ENCODE peak calls at places on chromosome 6, in nine cellular contexts. One of them, this sample, is unnamed.

GRCh38 chr6:106185626-106186025 is 99.5 kb downstream of the PRDM1 start:
- DNase-seq in astrocyte: no peak
- DNase-seq in HepG2: no peak
- DNase-seq in heart right ventricle: no peak
- DNase-seq in PC-9: no peak
- DNase-seq in coronary artery: no peak
- DNase-seq in CD8-positive, alpha-beta T cell: no peak
- DNase-seq in spleen: no peak
- DNase-seq in psoas muscle: no peak
- DNase-seq in this sample: no peak

GRCh38 chr6:16840725-16841124 is 79.5 kb upstream of the ATXN1 start:
- DNase-seq in spleen: no peak
- DNase-seq in heart right ventricle: no peak
- DNase-seq in CD8-positive, alpha-beta T cell: no peak
- DNase-seq in HepG2: no peak
- DNase-seq in PC-9: no peak
- DNase-seq in psoas muscle: no peak
- DNase-seq in astrocyte: no peak
- DNase-seq in coronary artery: no peak
- DNase-seq in this sample: no peak

GRCh38 chr6:27795697-27796494 is 116.3 kb downstream of the OR2B2 start:
- DNase-seq in spleen: no peak
- DNase-seq in coronary artery: no peak
- DNase-seq in astrocyte: peak; percentile 71
- DNase-seq in heart right ventricle: no peak
- DNase-seq in HepG2: peak; percentile 95
- DNase-seq in psoas muscle: no peak
- DNase-seq in PC-9: peak; percentile 87
- DNase-seq in CD8-positive, alpha-beta T cell: no peak
- DNase-seq in this sample: no peak

GRCh38 chr6:10531942-10532341 is 10.8 kb downstream of the GCNT2 start:
- DNase-seq in spleen: no peak
- DNase-seq in heart right ventricle: no peak
- DNase-seq in psoas muscle: no peak
- DNase-seq in astrocyte: no peak
- DNase-seq in PC-9: no peak
- DNase-seq in CD8-positive, alpha-beta T cell: no peak
- DNase-seq in coronary artery: no peak
- DNase-seq in HepG2: no peak
- DNase-seq in this sample: no peak

GRCh38 chr6:131681585-131681984 is 19.6 kb downstream of the OR2A4 start:
- DNase-seq in heart right ventricle: no peak
- DNase-seq in PC-9: no peak
- DNase-seq in HepG2: no peak
- DNase-seq in CD8-positive, alpha-beta T cell: no peak
- DNase-seq in coronary artery: no peak
- DNase-seq in psoas muscle: no peak
- DNase-seq in astrocyte: no peak
- DNase-seq in spleen: no peak
- DNase-seq in this sample: no peak

GRCh38 chr6:136524339-136524935 is 25.8 kb downstream of the MAP7 start:
- DNase-seq in spleen: no peak
- DNase-seq in coronary artery: no peak
- DNase-seq in astrocyte: no peak
- DNase-seq in psoas muscle: no peak
- DNase-seq in CD8-positive, alpha-beta T cell: no peak
- DNase-seq in HepG2: no peak
- DNase-seq in heart right ventricle: no peak
- DNase-seq in PC-9: no peak
- DNase-seq in this sample: no peak

GRCh38 chr6:30646450-30647038 is 389 bp upstream of the C6orf136 start:
- DNase-seq in astrocyte: no peak
- DNase-seq in coronary artery: no peak
- DNase-seq in PC-9: no peak
- DNase-seq in CD8-positive, alpha-beta T cell: no peak
- DNase-seq in psoas muscle: peak; percentile 97
- DNase-seq in heart right ventricle: peak; percentile 94
- DNase-seq in HepG2: no peak
- DNase-seq in spleen: peak; percentile 80
- DNase-seq in this sample: peak; percentile 77

GRCh38 chr6:106141441-106142237 is 55.5 kb downstream of the PRDM1 start:
- DNase-seq in astrocyte: peak; percentile 88
- DNase-seq in psoas muscle: no peak
- DNase-seq in coronary artery: peak; percentile 24
- DNase-seq in CD8-positive, alpha-beta T cell: no peak
- DNase-seq in PC-9: no peak
- DNase-seq in spleen: no peak
- DNase-seq in HepG2: no peak
- DNase-seq in heart right ventricle: no peak
- DNase-seq in this sample: no peak

GRCh38 chr6:155171109-155171746 is 92.6 kb upstream of the CLDN20 start:
- DNase-seq in astrocyte: peak; percentile 94
- DNase-seq in psoas muscle: peak; percentile 73
- DNase-seq in CD8-positive, alpha-beta T cell: peak; percentile 32
- DNase-seq in heart right ventricle: no peak
- DNase-seq in spleen: no peak
- DNase-seq in HepG2: peak; percentile 73
- DNase-seq in coronary artery: peak; percentile 89
- DNase-seq in PC-9: peak; percentile 97
- DNase-seq in this sample: peak; percentile 85

GRCh38 chr6:155174576-155175174 is 89.1 kb upstream of the CLDN20 start:
- DNase-seq in heart right ventricle: peak; percentile 23
- DNase-seq in HepG2: peak; percentile 82
- DNase-seq in PC-9: peak; percentile 81
- DNase-seq in CD8-positive, alpha-beta T cell: peak; percentile 15
- DNase-seq in psoas muscle: peak; percentile 62
- DNase-seq in spleen: no peak
- DNase-seq in astrocyte: peak; percentile 69
- DNase-seq in coronary artery: no peak
- DNase-seq in this sample: no peak

GRCh38 chr6:155171747-155172191 is 92.0 kb upstream of the CLDN20 start:
- DNase-seq in astrocyte: peak; percentile 85
- DNase-seq in coronary artery: no peak
- DNase-seq in heart right ventricle: no peak
- DNase-seq in HepG2: no peak
- DNase-seq in PC-9: no peak
- DNase-seq in psoas muscle: no peak
- DNase-seq in CD8-positive, alpha-beta T cell: no peak
- DNase-seq in spleen: no peak
- DNase-seq in this sample: no peak

GRCh38 chr6:155165029-155165710 is 98.6 kb upstream of the CLDN20 start:
- DNase-seq in CD8-positive, alpha-beta T cell: no peak
- DNase-seq in spleen: no peak
- DNase-seq in PC-9: no peak
- DNase-seq in HepG2: no peak
- DNase-seq in astrocyte: no peak
- DNase-seq in heart right ventricle: no peak
- DNase-seq in coronary artery: no peak
- DNase-seq in psoas muscle: no peak
- DNase-seq in this sample: no peak

GRCh38 chr6:155170519-155170918 is 93.3 kb upstream of the CLDN20 start:
- DNase-seq in psoas muscle: no peak
- DNase-seq in HepG2: no peak
- DNase-seq in heart right ventricle: no peak
- DNase-seq in astrocyte: no peak
- DNase-seq in coronary artery: no peak
- DNase-seq in spleen: no peak
- DNase-seq in PC-9: no peak
- DNase-seq in CD8-positive, alpha-beta T cell: no peak
- DNase-seq in this sample: no peak
- H3K27ac ChIP-seq in psoas muscle: no peak overlapping the region
- H3K27ac ChIP-seq in HepG2: no peak overlapping the region
- H3K27ac ChIP-seq in heart right ventricle: no peak overlapping the region
- H3K27ac ChIP-seq in astrocyte: peak overlapping the region; percentile 81
- H3K27ac ChIP-seq in coronary artery: peak overlapping the region; percentile 52
- H3K27ac ChIP-seq in spleen: no peak overlapping the region
- H3K27ac ChIP-seq in PC-9: no peak overlapping the region
- H3K27ac ChIP-seq in CD8-positive, alpha-beta T cell: no peak overlapping the region
- H3K27ac ChIP-seq in this sample: no peak overlapping the region

GRCh38 chr6:34246249-34246562 is 2.6 kb downstream of the SMIM29 start:
- DNase-seq in CD8-positive, alpha-beta T cell: no peak
- DNase-seq in heart right ventricle: no peak
- DNase-seq in psoas muscle: no peak
- DNase-seq in astrocyte: no peak
- DNase-seq in coronary artery: no peak
- DNase-seq in PC-9: no peak
- DNase-seq in HepG2: no peak
- DNase-seq in spleen: no peak
- DNase-seq in this sample: no peak

GRCh38 chr6:34246563-34247391 is 2.0 kb downstream of the SMIM29 start:
- DNase-seq in coronary artery: no peak
- DNase-seq in heart right ventricle: peak; percentile 51
- DNase-seq in psoas muscle: peak; percentile 68
- DNase-seq in CD8-positive, alpha-beta T cell: no peak
- DNase-seq in HepG2: peak; percentile 49
- DNase-seq in astrocyte: no peak
- DNase-seq in PC-9: peak; percentile 75
- DNase-seq in spleen: peak; percentile 86
- DNase-seq in this sample: peak; percentile 73

GRCh38 chr6:34248727-34249468 is at the start of gene SMIM29:
- DNase-seq in PC-9: peak; percentile 83
- DNase-seq in CD8-positive, alpha-beta T cell: peak; percentile 98
- DNase-seq in coronary artery: peak; percentile 98
- DNase-seq in HepG2: peak; percentile 94
- DNase-seq in psoas muscle: peak; percentile 99
- DNase-seq in astrocyte: peak; percentile 84
- DNase-seq in heart right ventricle: peak; percentile 97
- DNase-seq in spleen: peak; percentile 100
- DNase-seq in this sample: peak; percentile 99

GRCh38 chr6:34248198-34248726 is 544 bp downstream of the SMIM29 start:
- DNase-seq in spleen: peak; percentile 93
- DNase-seq in CD8-positive, alpha-beta T cell: no peak
- DNase-seq in heart right ventricle: peak; percentile 67
- DNase-seq in astrocyte: no peak
- DNase-seq in PC-9: peak; percentile 43
- DNase-seq in HepG2: peak; percentile 35
- DNase-seq in psoas muscle: peak; percentile 85
- DNase-seq in coronary artery: no peak
- DNase-seq in this sample: peak; percentile 90

GRCh38 chr6:34247481-34248197 is 1.2 kb downstream of the SMIM29 start:
- DNase-seq in PC-9: no peak
- DNase-seq in HepG2: no peak
- DNase-seq in heart right ventricle: no peak
- DNase-seq in CD8-positive, alpha-beta T cell: no peak
- DNase-seq in spleen: peak; percentile 83
- DNase-seq in astrocyte: no peak
- DNase-seq in coronary artery: no peak
- DNase-seq in psoas muscle: no peak
- DNase-seq in this sample: peak; percentile 73
- TF ChIP-seq CTCF in PC-9: no peak
- TF ChIP-seq CTCF in HepG2: no peak
- TF ChIP-seq CTCF in heart right ventricle: no peak
- TF ChIP-seq CTCF in CD8-positive, alpha-beta T cell: no peak
- TF ChIP-seq CTCF in spleen: no peak
- TF ChIP-seq CTCF in astrocyte: no peak
- TF ChIP-seq CTCF in coronary artery: no peak
- TF ChIP-seq CTCF in psoas muscle: no peak
- TF ChIP-seq CTCF in this sample: no peak

GRCh38 chr6:331622-332521 is 39.6 kb downstream of the DUSP22 start:
- DNase-seq in CD8-positive, alpha-beta T cell: no peak
- DNase-seq in heart right ventricle: no peak
- DNase-seq in astrocyte: no peak
- DNase-seq in HepG2: no peak
- DNase-seq in coronary artery: no peak
- DNase-seq in PC-9: no peak
- DNase-seq in psoas muscle: peak; percentile 47
- DNase-seq in spleen: peak; percentile 79
- DNase-seq in this sample: no peak
- H3K4me3 ChIP-seq in CD8-positive, alpha-beta T cell: no peak overlapping the region
- H3K4me3 ChIP-seq in heart right ventricle: no peak overlapping the region
- H3K4me3 ChIP-seq in astrocyte: no peak overlapping the region
- H3K4me3 ChIP-seq in HepG2: no peak overlapping the region
- H3K4me3 ChIP-seq in coronary artery: no peak overlapping the region
- H3K4me3 ChIP-seq in PC-9: no peak overlapping the region
- H3K4me3 ChIP-seq in psoas muscle: no peak overlapping the region
- H3K4me3 ChIP-seq in spleen: no peak overlapping the region
- H3K4me3 ChIP-seq in this sample: no peak overlapping the region

GRCh38 chr6:13009465-13009864 is 292.9 kb downstream of the PHACTR1 start:
- DNase-seq in PC-9: no peak
- DNase-seq in coronary artery: no peak
- DNase-seq in psoas muscle: no peak
- DNase-seq in heart right ventricle: no peak
- DNase-seq in HepG2: no peak
- DNase-seq in spleen: no peak
- DNase-seq in CD8-positive, alpha-beta T cell: no peak
- DNase-seq in astrocyte: no peak
- DNase-seq in this sample: no peak

GRCh38 chr6:13006578-13007300 is 290.2 kb downstream of the PHACTR1 start:
- DNase-seq in coronary artery: no peak
- DNase-seq in heart right ventricle: no peak
- DNase-seq in CD8-positive, alpha-beta T cell: no peak
- DNase-seq in PC-9: no peak
- DNase-seq in HepG2: no peak
- DNase-seq in psoas muscle: no peak
- DNase-seq in astrocyte: peak; percentile 56
- DNase-seq in spleen: no peak
- DNase-seq in this sample: no peak

GRCh38 chr6:13005994-13006393 is 289.4 kb downstream of the PHACTR1 start:
- DNase-seq in spleen: no peak
- DNase-seq in astrocyte: no peak
- DNase-seq in PC-9: no peak
- DNase-seq in coronary artery: no peak
- DNase-seq in HepG2: no peak
- DNase-seq in heart right ventricle: no peak
- DNase-seq in CD8-positive, alpha-beta T cell: no peak
- DNase-seq in psoas muscle: no peak
- DNase-seq in this sample: no peak

GRCh38 chr6:13009031-13009430 is 292.5 kb downstream of the PHACTR1 start:
- DNase-seq in psoas muscle: no peak
- DNase-seq in spleen: no peak
- DNase-seq in HepG2: no peak
- DNase-seq in heart right ventricle: no peak
- DNase-seq in astrocyte: no peak
- DNase-seq in CD8-positive, alpha-beta T cell: no peak
- DNase-seq in coronary artery: no peak
- DNase-seq in PC-9: no peak
- DNase-seq in this sample: no peak

GRCh38 chr6:13007744-13008143 is 291.2 kb downstream of the PHACTR1 start:
- DNase-seq in psoas muscle: no peak
- DNase-seq in heart right ventricle: no peak
- DNase-seq in spleen: no peak
- DNase-seq in astrocyte: no peak
- DNase-seq in CD8-positive, alpha-beta T cell: no peak
- DNase-seq in HepG2: no peak
- DNase-seq in PC-9: no peak
- DNase-seq in coronary artery: no peak
- DNase-seq in this sample: no peak
- H3K27ac ChIP-seq in psoas muscle: no peak overlapping the region
- H3K27ac ChIP-seq in heart right ventricle: no peak overlapping the region
- H3K27ac ChIP-seq in spleen: no peak overlapping the region
- H3K27ac ChIP-seq in astrocyte: no peak overlapping the region
- H3K27ac ChIP-seq in CD8-positive, alpha-beta T cell: no peak overlapping the region
- H3K27ac ChIP-seq in HepG2: no peak overlapping the region
- H3K27ac ChIP-seq in PC-9: no peak overlapping the region
- H3K27ac ChIP-seq in coronary artery: no peak overlapping the region
- H3K27ac ChIP-seq in this sample: no peak overlapping the region

DNA sequence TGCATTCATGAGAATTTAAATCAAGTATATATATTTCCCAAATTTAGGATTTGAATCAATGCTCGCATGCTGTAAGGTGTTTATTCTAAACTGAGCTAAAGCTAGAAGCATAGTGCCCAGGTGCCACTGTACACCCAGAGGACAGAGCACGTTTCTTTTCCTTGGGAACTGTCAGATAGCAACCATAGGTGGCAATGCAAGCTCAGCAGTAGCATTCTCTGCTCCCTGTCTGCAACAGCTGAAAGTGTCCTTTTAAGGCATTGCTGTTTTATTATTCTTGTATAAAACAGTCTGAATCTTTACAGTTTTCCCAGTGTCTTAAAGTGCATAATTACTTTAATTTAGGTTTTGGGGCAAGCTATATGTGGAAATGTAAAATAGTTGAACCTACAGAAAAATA is 443.4 kb upstream of the MMS22L start:
- DNase-seq in spleen: no peak
- DNase-seq in heart right ventricle: no peak
- DNase-seq in astrocyte: peak; percentile 8
- DNase-seq in HepG2: no peak
- DNase-seq in coronary artery: no peak
- DNase-seq in PC-9: no peak
- DNase-seq in CD8-positive, alpha-beta T cell: no peak
- DNase-seq in psoas muscle: no peak
- DNase-seq in this sample: no peak
- TF ChIP-seq CTCF in spleen: no peak
- TF ChIP-seq CTCF in heart right ventricle: no peak
- TF ChIP-seq CTCF in astrocyte: no peak
- TF ChIP-seq CTCF in HepG2: no peak
- TF ChIP-seq CTCF in coronary artery: no peak
- TF ChIP-seq CTCF in PC-9: no peak
- TF ChIP-seq CTCF in CD8-positive, alpha-beta T cell: no peak
- TF ChIP-seq CTCF in psoas muscle: no peak
- TF ChIP-seq CTCF in this sample: no peak

This sample was measured in kidney.